ENCODE peak calls at places on chromosomes 3 and 15, in five cellular contexts. B is NCI-H69, F is frontal cortex, Y is dermis blood vessel endothelial cell, H is natural killer cell. V is an unnamed sample.

GRCh38 chr3:186990878-186991308 is 60.6 kb downstream of the ST6GAL1 start:
- DNase-seq in B (no peak), F (no peak), H (no peak), Y (no peak), V (no peak)

GRCh38 chr3:56053727-56054126 is 414.5 kb downstream of the ERC2 start:
- DNase-seq in F (no peak), Y (no peak), H (no peak), B (no peak), V (no peak)

GRCh38 chr15:33048255-33048654 is 146.3 kb downstream of the FMN1 start:
- DNase-seq in B (peak), Y (no peak), F (no peak), H (no peak), V (peak)

GRCh38 chr3:177084616-177085015 is 112.7 kb downstream of the TBL1XR1 start:
- DNase-seq in H (no peak), F (no peak), B (no peak), Y (peak), V (no peak)

GRCh38 chr3:13332158-13332557 is 88.0 kb downstream of the NUP210 start:
- DNase-seq in F (no peak), Y (no peak), H (no peak), B (peak), V (no peak)

GRCh38 chr15:48507416-48508065 is 138.0 kb downstream of the FBN1 start:
- DNase-seq in F (peak), Y (peak), B (peak), H (no peak), V (peak)

GRCh38 chr15:34436956-34437442 is 609 bp downstream of the GOLGA8A start:
- DNase-seq in B (peak), H (peak), Y (peak), F (peak), V (peak)

GRCh38 chr3:197297020-197297419 is 1.4 kb downstream of the DLG1 start:
- DNase-seq in Y (no peak), B (peak), F (no peak), H (no peak), V (no peak)

GRCh38 chr3:151268267-151269235 is 9.8 kb downstream of the P2RY14 start:
- DNase-seq in Y (no peak), F (no peak), H (no peak), B (no peak), V (no peak)

GRCh38 chr3:168030488-168031054 is 65.2 kb downstream of the GOLIM4 start:
- DNase-seq in B (peak), H (no peak), F (no peak), Y (no peak), V (no peak)

GRCh38 chr3:38585791-38586420 is 63.6 kb downstream of the SCN5A start:
- DNase-seq in Y (no peak), F (no peak), H (peak), B (no peak), V (no peak)

GRCh38 chr3:51659942-51660341 is 11.1 kb upstream of the TEX264 start:
- DNase-seq in H (no peak), Y (no peak), B (no peak), F (no peak), V (no peak)

GRCh38 chr3:153290278-153291015 is 128.4 kb downstream of the RAP2B start:
- DNase-seq in Y (peak), F (no peak), H (no peak), B (peak), V (peak)

GRCh38 chr3:38647217-38647970 is 2.1 kb downstream of the SCN5A start:
- DNase-seq in Y (no peak), F (peak), H (no peak), B (no peak), V (no peak)

GRCh38 chr3:73556520-73557371 is 68.0 kb downstream of the PDZRN3 start:
- DNase-seq in B (no peak), F (no peak), H (no peak), Y (no peak), V (peak)

GRCh38 chr15:69074843-69075224 is 60.3 kb downstream of the NOX5 start:
- DNase-seq in Y (peak), B (peak), F (no peak), H (no peak), V (peak)

GRCh38 chr3:10223676-10224639 is 24.3 kb upstream of the TATDN2 start:
- DNase-seq in F (no peak), B (no peak), H (no peak), Y (peak), V (no peak)

GRCh38 chr15:70254186-70254974 is 156.7 kb upstream of the TLE3 start:
- DNase-seq in B (no peak), Y (no peak), H (no peak), F (no peak), V (no peak)

GRCh38 chr3:22288756-22289155 is 537.7 kb upstream of the ZNF385D start:
- DNase-seq in F (no peak), H (no peak), B (no peak), Y (no peak), V (no peak)

GRCh38 chr3:64125561-64125960 is 99.7 kb downstream of the PRICKLE2 start:
- DNase-seq in H (no peak), Y (no peak), B (no peak), F (no peak), V (no peak)

GRCh38 chr3:196202516-196202970 is 8.7 kb downstream of the ZDHHC19 start:
- DNase-seq in B (no peak), H (no peak), Y (peak), F (no peak), V (no peak)

GRCh38 chr3:47347217-47347801 is 33.5 kb upstream of the PTPN23 start:
- DNase-seq in B (no peak), F (no peak), Y (no peak), H (no peak), V (peak)

GRCh38 chr3:12545473-12545791 is at the start of gene MKRN2OS:
- DNase-seq in F (no peak), Y (no peak), B (peak), H (no peak), V (peak)

GRCh38 chr3:38580450-38581382 is 68.8 kb downstream of the SCN5A start:
- DNase-seq in H (peak), F (no peak), B (no peak), Y (no peak), V (no peak)

GRCh38 chr15:71237456-71238188 is 122.4 kb downstream of the THSD4 start:
- DNase-seq in Y (peak), B (peak), F (peak), H (no peak), V (peak)

V was measured in mesendoderm.